ENCODE peak calls at places on chromosomes 13 and 19, in five cellular contexts. S is GM20000; A is right lobe of liver; V is CD8-positive, alpha-beta T cell; K is body of pancreas. G is an unnamed sample.

GRCh38 chr19:38944981-38945506 is 14.3 kb downstream of the MRPS12 start:
- DNase-seq in S (no peak), A (no peak), V (peak), K (no peak), G (no peak)

GRCh38 chr19:5247957-5248705 is 92.5 kb downstream of the PTPRS start:
- DNase-seq in S (no peak), A (no peak), V (no peak), K (no peak), G (no peak)

GRCh38 chr13:42751693-42752092 is 29.7 kb upstream of the FAM216B start:
- DNase-seq in S (peak), A (no peak), V (no peak), K (no peak), G (no peak)

GRCh38 chr13:43242040-43242439 is 218.7 kb downstream of the DNAJC15 start:
- DNase-seq in S (no peak), A (no peak), V (no peak), K (no peak), G (no peak)

GRCh38 chr13:51396352-51396751 is 56.5 kb downstream of the INTS6 start:
- DNase-seq in S (peak), A (no peak), V (no peak), K (no peak), G (no peak)

GRCh38 chr19:9885077-9885552 is 50.0 kb downstream of the PIN1 start:
- DNase-seq in S (no peak), A (no peak), V (no peak), K (peak), G (no peak)

GRCh38 chr13:20534038-20534608 is 8.5 kb upstream of the CRYL1 start:
- DNase-seq in S (no peak), A (no peak), V (no peak), K (no peak), G (no peak)

GRCh38 chr13:39253774-39254173 is 215.5 kb downstream of the NHLRC3 start:
- DNase-seq in S (no peak), A (no peak), V (no peak), K (no peak), G (no peak)

GRCh38 chr13:86002921-86003488 is 203.8 kb upstream of the SLITRK6 start:
- DNase-seq in S (no peak), A (no peak), V (no peak), K (no peak), G (no peak)

GRCh38 chr19:42076375-42076944 is 494 bp downstream of the ZNF574 start:
- DNase-seq in S (no peak), A (no peak), V (no peak), K (no peak), G (peak)

GRCh38 chr19:38993271-38993670 is 17.7 kb upstream of the FBXO17 start:
- DNase-seq in S (no peak), A (no peak), V (no peak), K (no peak), G (no peak)

GRCh38 chr13:104625196-104625595 is 1559.0 kb upstream of the SLC10A2 start:
- DNase-seq in S (no peak), A (no peak), V (no peak), K (no peak), G (no peak)

GRCh38 chr13:91531646-91532045 is 133.2 kb downstream of the GPC5 start:
- DNase-seq in S (no peak), A (no peak), V (no peak), K (no peak), G (no peak)

GRCh38 chr19:48636859-48637448 is at the start of gene DBP:
- DNase-seq in S (no peak), A (peak), V (peak), K (peak), G (no peak)

GRCh38 chr13:25466880-25467279 is 95.1 kb downstream of the ATP8A2 start:
- DNase-seq in S (no peak), A (no peak), V (no peak), K (no peak), G (no peak)

GRCh38 chr19:55199620-55200204 is 9.6 kb downstream of the PTPRH start:
- DNase-seq in S (no peak), A (no peak), V (no peak), K (no peak), G (no peak)

GRCh38 chr19:35141627-35142401 is 1.2 kb upstream of the FXYD7 start:
- DNase-seq in S (no peak), A (no peak), V (peak), K (peak), G (no peak)

GRCh38 chr19:35140898-35141626 is 2.0 kb upstream of the FXYD7 start:
- DNase-seq in S (peak), A (peak), V (peak), K (peak), G (peak)

GRCh38 chr19:35140207-35140897 is 1.7 kb downstream of the FXYD1 start:
- DNase-seq in S (no peak), A (no peak), V (no peak), K (no peak), G (no peak)

GRCh38 chr19:35138305-35138799 is 272 bp upstream of the FXYD1 start:
- DNase-seq in S (no peak), A (peak), V (no peak), K (no peak), G (no peak)

DNA sequence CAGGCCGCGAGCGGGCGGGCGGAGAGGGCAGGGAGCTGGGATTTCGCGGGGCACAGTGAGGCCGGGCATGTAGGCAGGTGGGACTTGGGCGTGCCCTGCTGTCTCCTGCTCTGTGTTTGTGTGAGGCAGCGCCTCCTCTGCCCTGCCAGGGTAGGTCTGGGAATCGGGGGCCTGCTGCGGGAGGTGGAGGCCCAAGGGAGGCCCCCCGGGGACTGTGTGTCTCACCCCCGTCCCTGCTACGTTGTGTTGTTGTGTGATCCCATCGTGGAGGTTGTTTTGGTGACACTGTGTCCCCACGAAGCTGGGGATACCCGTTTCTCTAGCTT is 957 bp downstream of the FXYD1 start:
- DNase-seq in S (no peak), A (no peak), V (no peak), K (no peak), G (no peak)
- TF ChIP-seq CTCF in S (no peak), A (peak), V (no peak), K (no peak), G (no peak)

DNA sequence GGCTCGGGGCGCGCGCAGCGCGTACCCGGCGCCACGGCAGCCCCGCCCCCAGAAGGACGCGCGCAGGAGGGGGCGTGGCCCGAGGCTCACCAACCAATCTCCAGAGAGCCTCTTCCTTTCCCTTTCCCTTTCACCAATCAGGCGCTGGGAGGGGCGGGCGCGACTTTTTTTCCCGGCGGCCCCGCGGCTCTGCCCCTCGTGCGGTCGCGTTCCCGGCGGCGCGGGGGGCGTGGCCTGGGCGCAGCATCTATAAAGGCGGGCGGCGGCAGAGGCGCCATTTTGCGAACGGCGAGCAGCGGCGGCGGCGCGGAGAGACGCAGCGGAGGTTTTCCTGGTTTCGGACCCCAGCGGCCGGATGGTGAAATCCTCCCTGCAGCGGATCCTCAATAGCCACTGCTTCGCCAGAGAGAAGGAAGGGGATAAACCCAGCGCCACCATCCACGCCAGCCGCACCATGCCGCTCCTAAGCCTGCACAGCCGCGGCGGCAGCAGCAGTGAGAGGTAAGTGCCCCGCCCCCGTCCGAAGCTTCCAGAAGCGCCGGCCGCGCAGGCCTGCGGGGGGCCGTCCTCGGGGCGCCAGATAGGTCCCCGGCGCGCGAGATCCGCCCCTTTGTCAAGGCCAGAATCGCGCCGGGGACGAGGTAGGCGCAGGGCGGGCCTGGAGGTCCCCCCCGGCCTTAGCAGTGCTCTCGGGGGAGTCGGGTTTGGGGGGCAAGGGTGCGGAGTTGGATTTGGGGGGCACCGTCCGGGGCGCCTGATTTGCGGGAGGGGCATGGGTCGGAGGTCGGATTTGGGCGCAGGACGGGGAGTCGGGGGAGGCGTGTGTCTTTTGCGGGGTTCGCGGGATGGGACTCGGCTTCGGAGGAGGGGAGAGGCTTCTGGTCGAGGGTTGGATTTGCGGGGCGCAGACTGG is 12.5 kb downstream of the PEAK3 start:
- DNase-seq in S (peak), A (peak), V (peak), K (peak), G (peak)
- TF ChIP-seq CTCF in S (no peak), A (no peak), V (no peak), K (no peak), G (no peak)

GRCh38 chr13:75417647-75418046 is 64.3 kb downstream of the TBC1D4 start:
- DNase-seq in S (no peak), A (no peak), V (no peak), K (peak), G (no peak)
- TF ChIP-seq CTCF in S (no peak), A (no peak), V (no peak), K (no peak), G (no peak)

GRCh38 chr13:113905018-113905417 is 41.1 kb upstream of the GAS6 start:
- DNase-seq in S (no peak), A (no peak), V (no peak), K (no peak), G (no peak)
- TF ChIP-seq CTCF in S (no peak), A (no peak), V (no peak), K (no peak), G (no peak)

GRCh38 chr19:15288146-15288963 is 44.0 kb downstream of the BRD4 start:
- DNase-seq in S (no peak), A (no peak), V (no peak), K (no peak), G (peak)
- TF ChIP-seq CTCF in S (no peak), A (no peak), V (no peak), K (no peak), G (no peak)

DNA sequence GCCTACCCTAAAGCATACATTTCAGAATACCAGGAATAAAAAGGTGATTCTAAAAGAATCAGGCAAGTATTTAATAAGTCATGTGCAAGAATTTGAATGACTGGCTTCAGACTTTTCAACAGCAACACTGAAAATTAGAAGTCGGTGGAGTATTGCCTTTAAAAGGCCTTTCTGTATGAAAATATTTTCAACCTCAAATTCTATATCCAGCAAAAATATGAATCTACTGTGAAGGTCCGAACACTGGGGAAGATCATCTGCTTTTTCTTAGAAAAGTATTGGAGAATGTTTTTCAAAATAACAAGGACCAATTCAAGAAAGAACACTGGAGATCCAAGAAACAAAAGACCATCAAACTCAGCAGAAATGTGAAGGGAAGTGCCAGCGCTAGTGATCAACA is 459.5 kb upstream of the KLF12 start:
- DNase-seq in S (no peak), A (no peak), V (no peak), K (no peak), G (no peak)
- TF ChIP-seq CTCF in S (no peak), A (no peak), V (no peak), K (no peak), G (no peak)

GRCh38 chr19:19649580-19649995 is 6.1 kb upstream of the GMIP start:
- DNase-seq in S (no peak), A (no peak), V (no peak), K (no peak), G (no peak)
- TF ChIP-seq CTCF in S (no peak), A (no peak), V (no peak), K (no peak), G (no peak)

DNA sequence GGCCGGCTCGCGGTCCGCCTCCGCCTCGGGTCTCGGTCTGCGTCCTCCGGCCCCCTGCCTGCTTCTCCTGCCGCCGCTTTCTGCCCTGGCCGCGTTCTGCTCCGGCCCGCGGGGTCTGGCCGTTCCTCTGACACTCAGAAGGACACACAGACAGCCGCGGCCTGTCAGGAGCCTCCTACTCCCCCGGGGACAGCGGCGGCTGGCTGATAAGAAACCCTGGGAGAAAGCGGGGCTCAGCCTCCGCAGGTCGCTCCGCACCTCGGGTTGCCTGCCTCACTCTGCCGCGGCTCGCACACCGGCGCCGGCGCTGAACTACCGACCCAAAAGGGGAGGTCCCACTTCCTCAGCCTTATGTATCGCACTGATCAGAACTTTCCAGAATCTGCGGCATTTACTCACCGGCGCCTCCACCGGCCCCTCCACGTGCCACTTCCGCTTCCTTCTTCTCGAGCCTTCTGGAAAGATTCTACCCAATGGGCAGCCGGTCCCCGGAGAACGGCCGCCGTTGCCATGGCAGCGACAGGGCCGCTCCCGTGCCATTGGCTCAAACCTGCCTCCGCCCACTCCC is at the start of gene HSPH1:
- DNase-seq in S (peak), A (peak), V (peak), K (peak), G (peak)
- TF ChIP-seq CTCF in S (no peak), A (peak), V (no peak), K (no peak), G (no peak)

GRCh38 chr13:95485045-95485517 is 67.4 kb upstream of the CLDN10 start:
- DNase-seq in S (no peak), A (no peak), V (no peak), K (no peak), G (no peak)
- TF ChIP-seq CTCF in S (no peak), A (no peak), V (no peak), K (no peak), G (no peak)

GRCh38 chr13:101123028-101123427 is 293.3 kb downstream of the NALCN start:
- DNase-seq in S (no peak), A (no peak), V (no peak), K (no peak), G (no peak)
- TF ChIP-seq CTCF in S (no peak), A (no peak), V (no peak), K (no peak), G (no peak)

G was measured in activated B cell treated with CpG ODN at 0.5 μM for 24 hours.